ENCODE peak calls at places on chromosomes 16 and 17, in four cellular contexts. J is CD8-positive, alpha-beta T cell; M is NCI-H1694; R is osteocyte. P is an unnamed sample.
A peak's percentile ranks its signal among the peaks of the same experiment; 100 is the strongest.

GRCh38 chr17:66331038-66331816 is 28.8 kb downstream of the PRKCA start:
- DNase-seq in J (peak; percentile 70), M (no peak), R (no peak), P (no peak)

GRCh38 chr16:11800385-11800718 is 3.3 kb upstream of the ZC3H7A start:
- DNase-seq in J (no peak), M (no peak), R (no peak), P (no peak)

GRCh38 chr16:47141773-47142468 is 1.8 kb downstream of the NETO2 start:
- DNase-seq in J (peak; percentile 86), M (peak; percentile 82), R (peak; percentile 93), P (peak; percentile 64)

GRCh38 chr17:11304568-11304967 is 63.6 kb downstream of the SHISA6 start:
- DNase-seq in J (no peak), M (no peak), R (peak; percentile 53), P (no peak)

GRCh38 chr16:12958366-12958765 is 57.0 kb downstream of the SHISA9 start:
- DNase-seq in J (no peak), M (no peak), R (no peak), P (no peak)

GRCh38 chr16:10113248-10113647 is 69.0 kb downstream of the GRIN2A start:
- DNase-seq in J (no peak), M (no peak), R (no peak), P (no peak)

GRCh38 chr17:82779541-82779940 is 27.7 kb downstream of the TBCD start:
- DNase-seq in J (no peak), M (no peak), R (no peak), P (no peak)

GRCh38 chr17:77601054-77601979 is 357.2 kb upstream of the TNRC6C start:
- DNase-seq in J (peak; percentile 37), M (no peak), R (no peak), P (no peak)

GRCh38 chr17:57823469-57824401 is 26.1 kb downstream of the MRPS23 start:
- DNase-seq in J (no peak), M (no peak), R (no peak), P (no peak)

GRCh38 chr16:11171448-11171709 is 84.6 kb downstream of the SOCS1 start:
- DNase-seq in J (no peak), M (no peak), R (no peak), P (no peak)

GRCh38 chr17:36945959-36946725 is 2.6 kb upstream of the AATF start:
- DNase-seq in J (no peak), M (no peak), R (no peak), P (no peak)

GRCh38 chr17:82094931-82095776 is 2.9 kb downstream of the FASN start:
- DNase-seq in J (no peak), M (no peak), R (no peak), P (no peak)

GRCh38 chr17:27327871-27328270 is 34.0 kb downstream of the WSB1 start:
- DNase-seq in J (no peak), M (no peak), R (no peak), P (no peak)

GRCh38 chr16:55476625-55477533 is 2.1 kb upstream of the MMP2 start:
- DNase-seq in J (no peak), M (no peak), R (no peak), P (no peak)

GRCh38 chr16:81036751-81037350 is 1.2 kb downstream of the ATMIN start:
- DNase-seq in J (no peak), M (no peak), R (peak; percentile 30), P (no peak)

GRCh38 chr16:48596326-48596725 is 13.7 kb downstream of the N4BP1 start:
- DNase-seq in J (no peak), M (no peak), R (no peak), P (no peak)

P was measured in HS-27A.